ENCODE peak calls at places on chromosomes 7 and 10, in four cellular contexts. One of them, this sample, is unnamed.

GRCh38 chr7:7201583-7202374 is 19.4 kb downstream of the C1GALT1 start:
- DNase-seq in K562: no peak
- DNase-seq in HepG2: no peak
- DNase-seq in GM12878: peak
- DNase-seq in this sample: no peak

GRCh38 chr10:42962120-42962901 is 114.6 kb upstream of the RET start:
- DNase-seq in HepG2: no peak
- DNase-seq in GM12878: no peak
- DNase-seq in K562: no peak
- DNase-seq in this sample: no peak

GRCh38 chr7:48389977-48390376 is 218.7 kb downstream of the ABCA13 start:
- DNase-seq in K562: no peak
- DNase-seq in HepG2: no peak
- DNase-seq in GM12878: no peak
- DNase-seq in this sample: no peak

GRCh38 chr7:101094791-101095375 is 9.6 kb downstream of the TRIM56 start:
- DNase-seq in HepG2: peak
- DNase-seq in K562: peak
- DNase-seq in GM12878: no peak
- DNase-seq in this sample: peak

GRCh38 chr7:33334349-33334748 is 205.0 kb downstream of the BBS9 start:
- DNase-seq in K562: no peak
- DNase-seq in GM12878: no peak
- DNase-seq in HepG2: peak
- DNase-seq in this sample: peak

GRCh38 chr10:70935631-70936030 is 47.3 kb upstream of the PCBD1 start:
- DNase-seq in HepG2: no peak
- DNase-seq in K562: no peak
- DNase-seq in GM12878: no peak
- DNase-seq in this sample: no peak

GRCh38 chr7:156503195-156503594 is 137.4 kb upstream of the RNF32 start:
- DNase-seq in HepG2: no peak
- DNase-seq in K562: peak
- DNase-seq in GM12878: no peak
- DNase-seq in this sample: no peak

GRCh38 chr10:132497788-132498561 is 39.6 kb upstream of the INPP5A start:
- DNase-seq in K562: no peak
- DNase-seq in HepG2: no peak
- DNase-seq in GM12878: no peak
- DNase-seq in this sample: no peak

GRCh38 chr7:83178066-83178465 is 15.4 kb upstream of the PCLO start:
- DNase-seq in K562: no peak
- DNase-seq in GM12878: no peak
- DNase-seq in HepG2: no peak
- DNase-seq in this sample: no peak

GRCh38 chr10:77360121-77360520 is 277.5 kb downstream of the KCNMA1 start:
- DNase-seq in GM12878: no peak
- DNase-seq in K562: no peak
- DNase-seq in HepG2: no peak
- DNase-seq in this sample: no peak

GRCh38 chr10:71945819-71946474 is 18.2 kb upstream of the CHST3 start:
- DNase-seq in HepG2: no peak
- DNase-seq in GM12878: no peak
- DNase-seq in K562: no peak
- DNase-seq in this sample: no peak

GRCh38 chr10:85067955-85068354 is 739.6 kb downstream of the CCSER2 start:
- DNase-seq in GM12878: no peak
- DNase-seq in HepG2: no peak
- DNase-seq in K562: no peak
- DNase-seq in this sample: no peak

GRCh38 chr10:77090381-77091356 is 546.9 kb downstream of the KCNMA1 start:
- DNase-seq in GM12878: no peak
- DNase-seq in K562: no peak
- DNase-seq in HepG2: no peak
- DNase-seq in this sample: peak

GRCh38 chr7:155353256-155353897 is 55.7 kb downstream of the INSIG1 start:
- DNase-seq in GM12878: no peak
- DNase-seq in K562: no peak
- DNase-seq in HepG2: no peak
- DNase-seq in this sample: no peak

GRCh38 chr10:132539431-132539839 is 1.8 kb downstream of the INPP5A start:
- DNase-seq in K562: no peak
- DNase-seq in HepG2: no peak
- DNase-seq in GM12878: no peak
- DNase-seq in this sample: no peak

GRCh38 chr7:47375121-47375551 is 206.8 kb downstream of the TNS3 start:
- DNase-seq in GM12878: no peak
- DNase-seq in K562: no peak
- DNase-seq in HepG2: no peak
- DNase-seq in this sample: no peak

GRCh38 chr7:102404005-102404861 is 8.1 kb downstream of the PRKRIP1 start:
- DNase-seq in HepG2: peak
- DNase-seq in K562: peak
- DNase-seq in GM12878: no peak
- DNase-seq in this sample: peak

GRCh38 chr10:132139526-132139925 is 47.2 kb upstream of the DPYSL4 start:
- DNase-seq in GM12878: no peak
- DNase-seq in HepG2: no peak
- DNase-seq in K562: no peak
- DNase-seq in this sample: no peak

GRCh38 chr7:122166708-122167107 is 22.7 kb upstream of the AASS start:
- DNase-seq in GM12878: no peak
- DNase-seq in K562: no peak
- DNase-seq in HepG2: no peak
- DNase-seq in this sample: no peak

GRCh38 chr7:66353547-66353946 is 148.4 kb downstream of the TPST1 start:
- DNase-seq in GM12878: no peak
- DNase-seq in HepG2: no peak
- DNase-seq in K562: no peak
- DNase-seq in this sample: no peak

GRCh38 chr10:130713105-130713504 is 576.9 kb downstream of the GLRX3 start:
- DNase-seq in K562: no peak
- DNase-seq in GM12878: no peak
- DNase-seq in HepG2: no peak
- DNase-seq in this sample: no peak

GRCh38 chr10:107075117-107075516 is 89.4 kb downstream of the SORCS1 start:
- DNase-seq in GM12878: no peak
- DNase-seq in HepG2: no peak
- DNase-seq in K562: no peak
- DNase-seq in this sample: no peak

GRCh38 chr10:49144021-49144720 is 10.3 kb upstream of the FAM170B start:
- DNase-seq in GM12878: no peak
- DNase-seq in K562: no peak
- DNase-seq in HepG2: no peak
- DNase-seq in this sample: no peak

GRCh38 chr7:117564080-117564479 is 84.3 kb downstream of the CFTR start:
- DNase-seq in GM12878: no peak
- DNase-seq in HepG2: no peak
- DNase-seq in K562: no peak
- DNase-seq in this sample: no peak

GRCh38 chr10:96292971-96293909 is 11.0 kb upstream of the DNTT start:
- DNase-seq in K562: peak
- DNase-seq in HepG2: peak
- DNase-seq in GM12878: no peak
- DNase-seq in this sample: peak

GRCh38 chr10:109475704-109476103 is 447.6 kb downstream of the XPNPEP1 start:
- DNase-seq in K562: no peak
- DNase-seq in GM12878: no peak
- DNase-seq in HepG2: no peak
- DNase-seq in this sample: no peak

GRCh38 chr10:109480836-109481235 is 442.5 kb downstream of the XPNPEP1 start:
- DNase-seq in HepG2: no peak
- DNase-seq in K562: no peak
- DNase-seq in GM12878: no peak
- DNase-seq in this sample: no peak
- TF ChIP-seq FOXK2 in HepG2: no peak
- TF ChIP-seq FOXK2 in K562: no peak
- TF ChIP-seq FOXK2 in GM12878: no peak
- TF ChIP-seq FOXK2 in this sample: no peak

DNA sequence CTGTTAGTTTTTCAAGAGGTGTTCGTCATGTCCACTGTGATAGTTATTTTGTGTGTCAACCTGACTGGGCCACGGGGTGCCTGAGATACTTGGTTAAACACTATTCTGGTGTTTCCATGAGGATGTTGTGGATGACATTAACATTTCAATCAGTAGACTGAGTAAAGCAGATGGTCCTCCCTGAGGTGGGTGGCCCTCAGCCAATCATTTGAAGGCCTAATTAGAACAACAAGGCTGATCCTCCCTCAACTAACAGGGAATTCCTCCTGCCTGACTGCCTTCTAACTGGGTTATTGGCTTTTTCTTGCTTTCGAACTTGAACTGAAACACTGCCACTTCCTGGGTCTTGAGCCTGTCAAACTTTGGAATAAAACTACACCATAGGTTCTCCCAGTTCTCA is 75.8 kb downstream of the ENO4 start:
- DNase-seq in HepG2: no peak
- DNase-seq in GM12878: no peak
- DNase-seq in K562: no peak
- DNase-seq in this sample: no peak
- TF ChIP-seq FOXK2 in HepG2: no peak
- TF ChIP-seq FOXK2 in GM12878: no peak
- TF ChIP-seq FOXK2 in K562: no peak
- TF ChIP-seq FOXK2 in this sample: no peak

DNA sequence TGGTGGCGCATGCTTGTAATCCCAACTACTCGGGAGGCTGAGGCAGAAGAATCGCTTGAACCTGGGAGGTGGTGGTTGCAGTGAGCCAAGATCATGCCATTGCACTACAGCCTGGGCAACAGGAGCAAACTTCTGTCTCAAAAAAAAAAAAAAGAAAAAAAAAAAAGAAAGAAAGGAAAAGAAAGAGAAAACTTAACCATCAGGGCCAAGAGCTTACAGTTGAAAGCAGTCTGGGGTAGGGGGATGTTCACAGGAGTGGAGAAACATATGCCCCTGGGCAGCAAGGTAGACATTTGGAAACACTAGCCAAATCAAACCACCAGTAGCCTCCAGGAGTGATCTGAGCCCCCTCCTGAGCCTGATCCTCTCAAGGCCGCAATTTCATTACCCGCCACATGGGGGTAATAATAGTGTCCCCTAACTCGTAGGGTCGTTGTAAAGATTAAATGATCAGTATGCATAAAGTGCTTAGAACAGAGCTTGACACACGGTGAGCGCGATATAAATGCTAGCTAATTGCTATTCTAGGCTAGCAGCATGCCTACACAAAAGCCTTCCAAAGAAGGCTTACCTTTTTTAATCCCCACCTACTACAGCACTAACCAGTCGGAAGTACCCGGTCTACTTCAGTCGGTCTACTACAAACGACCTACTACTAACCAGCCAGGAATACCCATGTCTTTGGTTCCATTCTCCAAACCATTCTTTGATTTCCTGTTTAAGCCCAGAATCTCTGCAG is 274.3 kb upstream of the NEBL start:
- DNase-seq in GM12878: no peak
- DNase-seq in HepG2: no peak
- DNase-seq in K562: peak
- DNase-seq in this sample: peak
- TF ChIP-seq FOXK2 in GM12878: no peak
- TF ChIP-seq FOXK2 in HepG2: no peak
- TF ChIP-seq FOXK2 in K562: no peak
- TF ChIP-seq FOXK2 in this sample: no peak

GRCh38 chr7:2982401-2982800 is 61.3 kb downstream of the CARD11 start:
- DNase-seq in GM12878: no peak
- DNase-seq in HepG2: no peak
- DNase-seq in K562: no peak
- DNase-seq in this sample: no peak
- TF ChIP-seq FOXK2 in GM12878: no peak
- TF ChIP-seq FOXK2 in HepG2: no peak
- TF ChIP-seq FOXK2 in K562: no peak
- TF ChIP-seq FOXK2 in this sample: no peak

DNA sequence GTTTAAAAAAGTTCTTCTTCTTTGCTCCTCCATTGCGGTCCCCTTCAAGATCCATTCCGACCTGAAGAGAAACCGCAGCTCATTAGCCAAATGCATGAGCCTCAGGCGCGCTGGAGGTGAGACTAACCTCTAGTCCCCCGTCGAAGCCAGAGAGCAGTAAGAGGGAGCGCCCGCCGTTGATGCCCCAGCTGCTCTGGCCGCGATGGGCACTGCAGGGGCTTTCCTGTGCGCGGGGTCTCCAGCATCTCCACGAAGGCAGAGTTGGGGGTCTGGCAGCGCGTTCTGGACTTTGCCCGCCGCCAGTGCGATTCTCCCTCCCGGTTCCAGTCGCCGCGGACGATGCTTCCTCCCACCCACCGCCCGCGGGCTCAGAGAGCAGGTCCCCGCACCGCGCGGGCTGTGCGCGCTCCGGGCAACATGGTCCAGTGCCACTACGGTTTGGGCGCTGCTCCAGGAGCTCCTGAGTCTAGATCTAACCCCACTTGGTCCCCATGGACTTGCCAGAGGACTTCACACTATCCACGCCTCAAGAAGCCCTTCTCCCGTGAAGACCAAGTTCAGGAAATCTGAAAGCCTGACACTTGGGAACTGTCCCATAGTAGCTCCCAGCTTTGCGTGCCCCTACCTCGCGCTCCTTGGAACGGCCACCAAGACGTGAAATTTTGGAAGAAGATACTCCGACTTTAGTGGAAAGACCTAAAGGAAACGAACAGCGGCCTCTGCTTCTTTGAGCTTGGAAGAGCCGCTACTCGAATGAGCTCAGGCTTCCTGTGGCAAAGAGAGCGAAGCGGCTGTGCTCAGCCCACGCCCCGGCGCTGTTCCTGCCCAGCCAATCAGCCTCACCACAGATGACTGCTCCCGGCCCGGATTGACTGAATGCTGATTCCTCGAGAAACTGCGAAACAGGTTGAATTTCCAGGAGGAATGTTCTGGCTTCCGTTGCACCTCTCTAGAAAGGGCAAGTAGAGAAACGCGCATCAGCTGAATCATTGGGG is at the start of gene ABCB1:
- DNase-seq in HepG2: peak
- DNase-seq in K562: no peak
- DNase-seq in GM12878: no peak
- DNase-seq in this sample: peak
- TF ChIP-seq FOXK2 in HepG2: no peak
- TF ChIP-seq FOXK2 in K562: no peak
- TF ChIP-seq FOXK2 in GM12878: no peak
- TF ChIP-seq FOXK2 in this sample: no peak